ENCODE peak calls at places on chromosomes 5 and 9, in eight cellular contexts. X, N, M, U, G, D, A and P are unnamed samples.

GRCh38 chr5:68924490-68925145 is 169.2 kb upstream of the SLC30A5 start:
- DNase-seq in U (no peak), A (peak; percentile 98), G (no peak), D (no peak), M (no peak), X (no peak), N (peak; percentile 18), P (peak; percentile 43)

GRCh38 chr5:37086466-37087178 is 162.6 kb downstream of the CPLANE1 start:
- DNase-seq in G (no peak), M (no peak), X (no peak), D (no peak), N (no peak), U (no peak), A (peak; percentile 15), P (no peak)

GRCh38 chr9:87193925-87194380 is 246.6 kb upstream of the GAS1 start:
- DNase-seq in G (no peak), X (no peak), D (no peak), A (peak; percentile 55), N (peak; percentile 16), U (peak; percentile 60), M (no peak), P (no peak)

GRCh38 chr5:175902013-175902412 is 30.6 kb downstream of the CPLX2 start:
- DNase-seq in U (no peak), X (no peak), A (no peak), M (no peak), N (no peak), G (no peak), D (no peak), P (no peak)

GRCh38 chr5:54249210-54250028 is 61.0 kb downstream of the ARL15 start:
- DNase-seq in D (peak; percentile 21), A (no peak), U (peak; percentile 40), M (peak; percentile 29), N (peak; percentile 17), X (peak; percentile 24), G (peak; percentile 29), P (no peak)

GRCh38 chr9:127930298-127931091 is at the start of gene PIP5KL1:
- DNase-seq in D (peak; percentile 87), U (peak; percentile 74), X (peak; percentile 81), A (peak; percentile 71), G (peak; percentile 84), N (peak; percentile 70), M (peak; percentile 84), P (peak; percentile 91)

GRCh38 chr9:14307989-14308750 is 5.8 kb downstream of the NFIB start:
- DNase-seq in N (no peak), U (no peak), A (peak; percentile 62), D (no peak), X (no peak), G (no peak), M (no peak), P (no peak)

GRCh38 chr5:17918373-17919104 is 284.3 kb downstream of the TAF11L14 start:
- DNase-seq in A (no peak), G (no peak), U (no peak), N (no peak), D (no peak), X (no peak), M (no peak), P (no peak)

GRCh38 chr5:64864171-64864570 is 95.4 kb downstream of the CWC27 start:
- DNase-seq in G (no peak), X (peak; percentile 7), M (no peak), A (no peak), N (no peak), D (no peak), U (peak; percentile 53), P (no peak)

GRCh38 chr9:70924380-70924779 is 197.0 kb downstream of the TRPM3 start:
- DNase-seq in X (no peak), M (no peak), D (no peak), G (no peak), A (peak; percentile 78), N (no peak), U (no peak), P (no peak)

GRCh38 chr5:43369651-43370050 is 42.5 kb downstream of the CCL28 start:
- DNase-seq in M (no peak), A (no peak), D (no peak), G (no peak), X (no peak), U (no peak), N (no peak), P (no peak)

GRCh38 chr5:75617746-75618352 is 6.6 kb downstream of the ANKDD1B start:
- DNase-seq in N (no peak), D (no peak), G (no peak), U (no peak), M (no peak), A (peak; percentile 17), X (no peak), P (no peak)

GRCh38 chr5:37014321-37014720 is 137.8 kb downstream of the NIPBL start:
- DNase-seq in N (no peak), G (no peak), A (no peak), M (no peak), U (no peak), D (no peak), X (no peak), P (no peak)

GRCh38 chr5:139740138-139740992 is 55.2 kb upstream of the PSD2 start:
- DNase-seq in D (no peak), M (no peak), X (no peak), A (no peak), U (no peak), N (no peak), G (no peak), P (no peak)

GRCh38 chr9:71349218-71349617 is 227.8 kb upstream of the TRPM3 start:
- DNase-seq in M (no peak), U (no peak), G (no peak), A (no peak), X (no peak), N (no peak), D (no peak), P (no peak)

GRCh38 chr9:103471241-103471640 is 476.1 kb downstream of the CYLC2 start:
- DNase-seq in A (peak; percentile 62), U (no peak), N (no peak), X (no peak), M (no peak), G (no peak), D (no peak), P (no peak)

GRCh38 chr5:148791334-148791667 is 35.1 kb upstream of the ADRB2 start:
- DNase-seq in M (no peak), X (no peak), U (no peak), A (peak; percentile 96), D (no peak), G (no peak), N (no peak), P (no peak)

GRCh38 chr5:21806943-21807342 is 1046.2 kb downstream of the CDH12 start:
- DNase-seq in M (no peak), U (no peak), G (no peak), X (peak; percentile 16), A (peak; percentile 81), N (peak; percentile 8), D (no peak), P (no peak)

GRCh38 chr5:159061186-159061796 is 38.4 kb downstream of the EBF1 start:
- DNase-seq in A (no peak), U (no peak), X (peak; percentile 45), M (no peak), G (peak; percentile 64), N (peak; percentile 32), D (peak; percentile 66), P (peak; percentile 51)

GRCh38 chr9:73176450-73176875 is 24.8 kb downstream of the ANXA1 start:
- DNase-seq in D (no peak), A (peak; percentile 81), N (no peak), U (no peak), M (no peak), X (no peak), G (no peak), P (no peak)

GRCh38 chr9:131438190-131438589 is 44.3 kb downstream of the PRRC2B start:
- DNase-seq in D (no peak), U (no peak), X (no peak), M (no peak), G (no peak), A (no peak), N (no peak), P (no peak)

GRCh38 chr5:132417010-132417439 is 47.5 kb downstream of the SLC22A5 start:
- DNase-seq in M (no peak), U (peak; percentile 36), X (no peak), N (no peak), D (peak; percentile 52), A (no peak), G (no peak), P (no peak)

GRCh38 chr5:132417461-132417860 is 48.0 kb downstream of the SLC22A5 start:
- DNase-seq in N (no peak), D (no peak), M (no peak), U (no peak), G (no peak), A (no peak), X (no peak), P (no peak)

GRCh38 chr5:132416306-132417009 is 46.9 kb downstream of the SLC22A5 start:
- DNase-seq in D (no peak), M (no peak), X (no peak), A (no peak), U (no peak), G (no peak), N (no peak), P (no peak)

GRCh38 chr5:132418876-132419275 is 49.4 kb downstream of the SLC22A5 start:
- DNase-seq in M (no peak), U (no peak), D (no peak), G (no peak), A (no peak), X (no peak), N (no peak), P (peak; percentile 14)

GRCh38 chr5:132417889-132418432 is 48.5 kb downstream of the SLC22A5 start:
- DNase-seq in A (no peak), X (no peak), D (no peak), G (no peak), N (no peak), M (no peak), U (no peak), P (no peak)
- H3K4me1 ChIP-seq in A (peaks cover 46% of the 10 kb centered on the region), X (peaks cover 78% of the 10 kb centered on the region), D (peaks cover 100% of the 10 kb centered on the region), G (peaks cover 98% of the 10 kb centered on the region), N (peaks cover 37% of the 10 kb centered on the region), M (peaks cover 84% of the 10 kb centered on the region), U (peaks cover 77% of the 10 kb centered on the region), P (peaks cover 20% of the 10 kb centered on the region)

GRCh38 chr9:134425401-134425800 is 99.1 kb downstream of the RXRA start:
- DNase-seq in N (no peak), X (no peak), A (no peak), D (no peak), U (no peak), M (no peak), G (no peak), P (no peak)
- H3K36me3 ChIP-seq in N (no peaks in the 10 kb centered on the region), X (no peaks in the 10 kb centered on the region), A (peaks cover 5% of the 10 kb centered on the region), D (peaks cover 34% of the 10 kb centered on the region), U (peaks cover 5% of the 10 kb centered on the region), M (no peaks in the 10 kb centered on the region), G (no peaks in the 10 kb centered on the region), P (no peaks in the 10 kb centered on the region)

DNA sequence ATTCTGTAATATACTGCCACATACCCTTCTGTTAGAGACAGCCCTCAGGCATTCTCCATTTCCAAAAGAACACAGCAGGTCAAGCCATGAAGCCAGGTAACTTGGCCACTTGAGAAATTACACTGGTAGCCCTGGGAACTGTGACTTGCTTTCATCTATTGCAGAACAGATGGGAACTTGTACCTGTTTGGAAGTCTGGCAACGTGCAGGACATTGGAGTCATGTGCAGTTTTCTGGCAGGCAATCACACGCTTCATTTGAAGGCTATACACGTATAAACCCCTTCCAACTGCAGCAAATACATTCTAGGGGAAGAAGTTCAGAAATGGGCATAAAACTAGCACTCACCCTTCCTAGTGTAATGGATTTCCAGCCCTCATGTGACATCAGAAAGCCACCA is 54.1 kb downstream of the WDR41 start:
- DNase-seq in X (no peak), D (no peak), A (no peak), U (no peak), G (no peak), M (no peak), N (no peak), P (no peak)
- H3K27ac ChIP-seq in X (no peak overlapping the region), D (no peak overlapping the region), A (no peak overlapping the region), U (no peak overlapping the region), G (no peak overlapping the region), M (no peak overlapping the region), N (no peak overlapping the region), P (no peak overlapping the region)

GRCh38 chr9:17628617-17629016 is 49.8 kb downstream of the SH3GL2 start:
- DNase-seq in A (no peak), M (no peak), X (no peak), N (no peak), D (no peak), U (no peak), G (no peak), P (no peak)
- H3K4me1 ChIP-seq in A (no peaks in the 10 kb centered on the region), M (no peaks in the 10 kb centered on the region), X (no peaks in the 10 kb centered on the region), N (no peaks in the 10 kb centered on the region), D (no peaks in the 10 kb centered on the region), U (no peaks in the 10 kb centered on the region), G (no peaks in the 10 kb centered on the region), P (no peaks in the 10 kb centered on the region)